ENCODE peak calls at places on chromosomes 12 and 14, in eight cellular contexts. D, H, Q, K, X, T, Z and B are unnamed samples.

GRCh38 chr14:68081489-68081888 is 261.9 kb downstream of the RAD51B start:
- DNase-seq in X (no peak), D (no peak), Q (no peak), T (no peak), K (no peak), H (no peak), Z (no peak), B (peak; percentile 25)

GRCh38 chr14:105793836-105794235 is 267.5 kb downstream of the TMEM121 start:
- DNase-seq in Q (no peak), H (no peak), T (no peak), X (no peak), D (no peak), Z (no peak), K (no peak), B (no peak)

GRCh38 chr12:12788675-12789368 is 3.4 kb downstream of the APOLD1 start:
- DNase-seq in Q (peak; percentile 53), H (peak; percentile 67), D (peak; percentile 81), K (peak; percentile 64), X (peak; percentile 60), Z (peak; percentile 87), T (peak; percentile 70), B (peak; percentile 7)

GRCh38 chr14:68248481-68249255 is 429.1 kb downstream of the RAD51B start:
- DNase-seq in T (peak; percentile 86), X (no peak), Q (peak; percentile 10), D (peak; percentile 91), H (no peak), Z (peak; percentile 87), K (peak; percentile 61), B (peak; percentile 32)

GRCh38 chr14:102020058-102020971 is 55.9 kb downstream of the DYNC1H1 start:
- DNase-seq in Q (no peak), D (peak; percentile 6), Z (peak; percentile 91), K (no peak), H (peak; percentile 80), T (no peak), X (no peak), B (no peak)

GRCh38 chr14:65465584-65465983 is 53.1 kb downstream of the FUT8 start:
- DNase-seq in Z (no peak), K (no peak), T (no peak), D (no peak), Q (no peak), X (no peak), H (no peak), B (no peak)

GRCh38 chr12:101407054-101407437 is 526 bp downstream of the ARL1 start:
- DNase-seq in H (peak; percentile 45), D (no peak), K (no peak), T (no peak), Z (no peak), Q (no peak), X (peak; percentile 5), B (no peak)

GRCh38 chr14:76576047-76576741 is 185.1 kb upstream of the VASH1 start:
- DNase-seq in Z (peak; percentile 7), Q (no peak), X (no peak), D (peak; percentile 32), H (no peak), T (peak; percentile 27), K (no peak), B (no peak)

GRCh38 chr14:91904483-91904882 is 37.1 kb upstream of the TC2N start:
- DNase-seq in T (no peak), D (no peak), H (no peak), X (no peak), Z (no peak), Q (no peak), K (no peak), B (no peak)

GRCh38 chr14:54691525-54692260 is 124.8 kb downstream of the SAMD4A start:
- DNase-seq in D (peak; percentile 83), X (peak; percentile 34), Z (peak; percentile 75), T (peak; percentile 68), K (peak; percentile 75), Q (peak; percentile 33), H (no peak), B (peak; percentile 50)

GRCh38 chr12:32843528-32844095 is 53.0 kb downstream of the PKP2 start:
- DNase-seq in H (no peak), X (no peak), Q (no peak), D (peak; percentile 69), K (peak; percentile 22), T (no peak), Z (peak; percentile 1), B (no peak)

GRCh38 chr14:89540830-89541470 is 123.9 kb upstream of the FOXN3 start:
- DNase-seq in H (peak; percentile 36), Q (no peak), K (no peak), Z (peak; percentile 84), D (peak; percentile 56), T (no peak), X (no peak), B (no peak)

GRCh38 chr12:120060196-120060595 is 56.4 kb downstream of the RAB35 start:
- DNase-seq in Z (peak; percentile 20), H (no peak), X (no peak), T (no peak), D (no peak), Q (no peak), K (no peak), B (no peak)